ENCODE peak calls at places on chromosome 15, in four cellular contexts. Z is GM23338, R is neural progenitor cell, V is H1. D is an unnamed sample.

GRCh38 chr15:40054746-40055575 is 16.0 kb upstream of the SRP14 start:
- DNase-seq in V (no peak), R (peak; percentile 73), Z (no peak), D (no peak)

GRCh38 chr15:99720533-99720932 is 12.7 kb downstream of the LYSMD4 start:
- DNase-seq in Z (no peak), R (no peak), V (no peak), D (no peak)

GRCh38 chr15:26838742-26839460 is 28.0 kb upstream of the GABRA5 start:
- DNase-seq in Z (peak; percentile 85), V (peak; percentile 36), R (peak; percentile 29), D (no peak)

GRCh38 chr15:92448370-92448769 is 54.7 kb downstream of the ST8SIA2 start:
- DNase-seq in Z (no peak), V (no peak), R (no peak), D (no peak)

GRCh38 chr15:38687340-38687739 is 122.7 kb upstream of the RASGRP1 start:
- DNase-seq in Z (no peak), V (no peak), R (no peak), D (no peak)

GRCh38 chr15:47473857-47474256 is 243.4 kb upstream of the SEMA6D start:
- DNase-seq in R (no peak), V (no peak), Z (no peak), D (no peak)

GRCh38 chr15:76973362-76973743 is 21.6 kb upstream of the PSTPIP1 start:
- DNase-seq in R (peak; percentile 89), Z (peak; percentile 92), V (peak; percentile 54), D (no peak)

GRCh38 chr15:87387681-87388240 is 868.8 kb downstream of the NTRK3 start:
- DNase-seq in R (no peak), V (no peak), Z (no peak), D (no peak)

GRCh38 chr15:40108061-40108854 is 421 bp downstream of the BMF start:
- DNase-seq in V (no peak), Z (peak; percentile 53), R (peak; percentile 52), D (no peak)

GRCh38 chr15:32651229-32651837 is 9.8 kb downstream of the SCG5 start:
- DNase-seq in R (peak; percentile 74), Z (peak; percentile 86), V (no peak), D (no peak)

GRCh38 chr15:45618813-45619212 is 16.0 kb upstream of the SQOR start:
- DNase-seq in R (peak; percentile 51), Z (no peak), V (no peak), D (no peak)

GRCh38 chr15:35305906-35306305 is 220.8 kb upstream of the NANOGP8 start:
- DNase-seq in Z (no peak), V (no peak), R (no peak), D (no peak)

GRCh38 chr15:55056500-55056899 is 140.2 kb downstream of the RSL24D1 start:
- DNase-seq in V (no peak), R (no peak), Z (no peak), D (no peak)

GRCh38 chr15:89450076-89451006 is 46.0 kb downstream of the RHCG start:
- DNase-seq in R (no peak), Z (no peak), V (no peak), D (no peak)

GRCh38 chr15:31032959-31033358 is 41.5 kb upstream of the MTMR10 start:
- DNase-seq in Z (no peak), V (no peak), R (no peak), D (no peak)

GRCh38 chr15:81901323-81901722 is 144.5 kb downstream of the MEX3B start:
- DNase-seq in V (no peak), Z (no peak), R (no peak), D (no peak)

GRCh38 chr15:58597943-58598828 is 151.3 kb downstream of the ADAM10 start:
- DNase-seq in V (no peak), R (no peak), Z (peak; percentile 59), D (no peak)

GRCh38 chr15:39358441-39359041 is 222.3 kb upstream of the THBS1 start:
- DNase-seq in R (no peak), V (no peak), Z (no peak), D (no peak)

GRCh38 chr15:101409621-101410020 is 79.9 kb downstream of the PCSK6 start:
- DNase-seq in Z (no peak), V (no peak), R (no peak), D (no peak)

GRCh38 chr15:47719730-47720129 is 2.4 kb downstream of the SEMA6D start:
- DNase-seq in V (no peak), Z (no peak), R (no peak), D (no peak)

GRCh38 chr15:91881551-91882297 is 28.2 kb downstream of the SLCO3A1 start:
- DNase-seq in V (no peak), Z (peak; percentile 64), R (no peak), D (no peak)

GRCh38 chr15:82894971-82895520 is 57.5 kb downstream of the HOMER2 start:
- DNase-seq in Z (peak; percentile 74), V (peak; percentile 21), R (peak; percentile 78), D (no peak)

GRCh38 chr15:26869628-26870027 is 2.8 kb downstream of the GABRA5 start:
- DNase-seq in V (no peak), Z (no peak), R (no peak), D (no peak)

GRCh38 chr15:31031471-31032064 is 40.1 kb upstream of the MTMR10 start:
- DNase-seq in Z (no peak), V (no peak), R (no peak), D (no peak)

DNA sequence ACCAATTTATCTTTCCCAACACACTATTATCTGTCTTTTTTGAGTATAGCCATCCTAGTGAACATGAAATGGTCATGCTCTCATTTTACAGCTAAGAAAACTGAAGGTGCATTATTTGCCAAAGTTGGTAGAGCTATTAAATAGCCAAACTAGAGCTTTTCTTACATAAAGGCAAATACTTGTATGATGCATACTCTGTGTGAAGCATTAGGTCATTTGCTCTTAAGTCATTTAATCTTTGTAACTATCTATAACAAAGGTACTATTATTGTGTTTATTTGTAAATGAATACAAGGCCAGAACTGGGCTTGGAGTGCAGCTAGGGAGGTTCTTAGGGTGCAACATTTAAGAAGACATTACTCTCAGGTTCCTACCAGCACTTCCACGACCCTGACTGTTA is 123.7 kb downstream of the THSD4 start:
- DNase-seq in V (no peak), R (no peak), Z (no peak), D (no peak)
- H3K4me3 ChIP-seq in V (no peak overlapping the region), R (no peak overlapping the region), Z (no peak overlapping the region), D (no peak overlapping the region)

DNA sequence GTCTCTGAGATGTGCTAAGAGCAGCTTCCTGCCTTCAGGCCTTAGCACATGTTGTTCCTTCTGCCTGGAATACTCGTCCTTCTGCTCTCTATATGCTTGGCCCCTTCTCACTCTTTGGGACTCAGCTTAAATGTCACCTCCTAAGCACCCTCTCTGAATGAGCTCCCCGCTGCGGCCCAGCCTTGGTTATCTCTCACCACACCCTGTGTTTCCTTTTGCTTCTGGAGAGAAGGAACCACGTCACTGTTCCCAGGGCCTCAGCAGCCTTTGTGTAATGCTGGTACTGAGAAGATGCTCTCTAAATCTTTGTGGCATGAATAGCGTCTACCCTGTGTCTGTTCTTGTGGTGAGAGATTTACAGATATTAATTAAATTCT is 2.2 kb downstream of the FAH start:
- DNase-seq in Z (no peak), R (no peak), V (no peak), D (no peak)
- TF ChIP-seq EZH2 in Z (no peak), R (no peak), V (no peak), D (no peak)

GRCh38 chr15:63848881-63849551 is 15.3 kb upstream of the HERC1 start:
- DNase-seq in R (no peak), Z (no peak), V (no peak), D (no peak)

GRCh38 chr15:63851431-63851830 is 17.7 kb upstream of the HERC1 start:
- DNase-seq in Z (no peak), R (no peak), V (no peak), D (no peak)

GRCh38 chr15:63843901-63844317 is 10.2 kb upstream of the HERC1 start:
- DNase-seq in R (no peak), V (no peak), Z (peak; percentile 51), D (no peak)

GRCh38 chr15:63842626-63843025 is 8.9 kb upstream of the HERC1 start:
- DNase-seq in R (no peak), Z (no peak), V (no peak), D (no peak)

DNA sequence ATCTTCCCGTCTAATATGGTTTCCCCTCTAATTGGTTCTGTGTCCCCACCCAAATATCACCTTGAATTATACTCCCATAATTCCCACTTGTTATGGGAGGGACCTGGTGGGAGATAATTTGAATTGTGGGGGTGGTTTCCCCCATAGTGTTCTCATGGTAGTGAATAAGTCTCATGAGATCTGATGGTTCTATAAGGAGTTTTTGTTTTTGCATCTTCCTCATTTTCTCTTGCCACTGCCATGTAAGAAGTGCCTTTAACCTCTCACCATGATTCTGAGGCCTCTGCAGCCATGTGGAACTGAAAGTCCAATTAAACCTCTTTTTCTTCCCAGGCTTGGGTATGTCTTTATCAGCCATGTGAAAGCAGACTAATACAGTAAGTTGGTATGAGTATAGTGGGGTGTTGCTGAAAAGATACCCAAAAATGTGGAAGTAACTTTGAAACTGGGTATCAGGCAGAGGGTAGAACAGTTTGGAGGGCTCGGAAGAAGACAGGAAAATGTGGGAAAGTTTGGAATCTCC is 12.3 kb upstream of the HERC1 start:
- DNase-seq in R (no peak), V (no peak), Z (no peak), D (no peak)
- H3K4me3 ChIP-seq in R (no peak overlapping the region), V (no peak overlapping the region), Z (no peak overlapping the region), D (no peak overlapping the region)

DNA sequence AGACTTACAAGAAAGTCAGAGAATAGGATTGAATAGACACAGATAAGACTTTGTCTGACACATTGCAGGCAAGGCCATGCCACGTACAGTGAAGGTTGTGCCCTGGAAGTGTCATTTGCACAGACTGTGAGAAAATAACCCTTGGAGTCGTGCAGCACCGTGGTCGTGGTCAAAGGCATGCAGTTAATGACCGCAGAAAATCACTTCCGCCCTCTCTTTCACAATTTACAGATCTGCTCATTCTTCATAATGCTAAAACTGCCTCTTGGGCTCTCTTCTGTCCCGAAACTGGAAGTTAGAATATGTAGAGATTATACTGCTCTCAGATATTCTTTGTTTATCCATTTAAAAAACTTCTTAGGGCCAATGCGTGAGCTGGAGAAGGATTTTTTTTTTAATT is 73.2 kb upstream of the CTXND1 start:
- DNase-seq in Z (no peak), V (no peak), R (no peak), D (no peak)
- TF ChIP-seq EZH2 in Z (no peak), V (no peak), R (no peak), D (no peak)

GRCh38 chr15:67836955-67837354 is 2.9 kb downstream of the RNU6-1 start:
- DNase-seq in R (no peak), Z (no peak), V (no peak), D (no peak)

GRCh38 chr15:67836477-67836876 is 3.4 kb downstream of the RNU6-1 start:
- DNase-seq in V (no peak), R (peak; percentile 69), Z (peak; percentile 85), D (no peak)

GRCh38 chr15:67834593-67835348 is 5.1 kb downstream of the RNU6-1 start:
- DNase-seq in Z (peak; percentile 80), R (peak; percentile 72), V (no peak), D (no peak)

GRCh38 chr15:67835349-67836133 is 4.3 kb downstream of the RNU6-1 start:
- DNase-seq in R (peak; percentile 72), Z (peak; percentile 78), V (no peak), D (no peak)

GRCh38 chr15:67836134-67836455 is 3.8 kb downstream of the RNU6-1 start:
- DNase-seq in Z (peak; percentile 67), V (no peak), R (peak; percentile 48), D (no peak)
- H3K4me3 ChIP-seq in Z (peak overlapping the region; percentile 71), V (peak overlapping the region; percentile 35), R (peak overlapping the region; percentile 56), D (peak overlapping the region; percentile 77)